ENCODE peak calls at places on chromosomes 16 and 17, in five cellular contexts. W, F, I, J and D are unnamed samples. For H3K9me3 and H3K4me1, the result is how much of the 10 kb centered on the place peaks cover.

GRCh38 chr16:73060948-73061495 is 13.1 kb upstream of the ZFHX3 start:
- DNase-seq in F (peak), I (no peak), J (no peak), W (no peak), D (no peak)

GRCh38 chr16:29815032-29815721 is 775 bp upstream of the PAGR1 start:
- DNase-seq in F (peak), W (no peak), I (peak), J (peak), D (no peak)

GRCh38 chr17:74919440-74920305 is 3.4 kb downstream of the USH1G start:
- DNase-seq in J (no peak), W (no peak), I (no peak), F (no peak), D (no peak)

GRCh38 chr17:14152726-14153125 is 83.4 kb downstream of the COX10 start:
- DNase-seq in F (no peak), W (no peak), J (no peak), I (no peak), D (no peak)

GRCh38 chr16:28610595-28611270 is 889 bp upstream of the SULT1A1 start:
- DNase-seq in I (peak), J (no peak), W (no peak), F (peak), D (no peak)

GRCh38 chr17:82331345-82331939 is 2.1 kb downstream of the SECTM1 start:
- DNase-seq in J (no peak), W (no peak), F (no peak), I (no peak), D (no peak)

GRCh38 chr17:63998721-63999679 is 849 bp downstream of the PRR29 start:
- DNase-seq in W (peak), I (peak), J (no peak), F (peak), D (peak)

GRCh38 chr16:23369416-23369815 is 67.3 kb downstream of the SCNN1B start:
- DNase-seq in I (no peak), J (no peak), F (no peak), W (no peak), D (no peak)

GRCh38 chr16:11300560-11300892 is 19.4 kb upstream of the PRM1 start:
- DNase-seq in I (no peak), J (no peak), W (no peak), F (no peak), D (no peak)

GRCh38 chr17:49809056-49809455 is 20.6 kb downstream of the KAT7 start:
- DNase-seq in I (no peak), W (no peak), F (no peak), J (no peak), D (no peak)

GRCh38 chr17:80361495-80362220 is 53.3 kb upstream of the ENDOV start:
- DNase-seq in F (no peak), I (peak), W (no peak), J (no peak), D (no peak)

GRCh38 chr16:63461248-63461841 is 1425.1 kb upstream of the CDH8 start:
- DNase-seq in J (no peak), F (peak), I (no peak), W (no peak), D (no peak)

GRCh38 chr16:89484923-89485679 is 5.3 kb downstream of the ANKRD11 start:
- DNase-seq in I (no peak), W (no peak), J (no peak), F (no peak), D (no peak)

GRCh38 chr16:73015612-73016487 is 32.1 kb downstream of the ZFHX3 start:
- DNase-seq in W (peak), F (peak), I (no peak), J (no peak), D (peak)

GRCh38 chr17:29760279-29760721 is 137.6 kb upstream of the CORO6 start:
- DNase-seq in W (no peak), I (no peak), J (peak), F (no peak), D (no peak)

GRCh38 chr17:7352910-7353635 is 1.1 kb downstream of the KCTD11 start:
- DNase-seq in F (no peak), J (no peak), W (no peak), I (no peak), D (no peak)

DNA sequence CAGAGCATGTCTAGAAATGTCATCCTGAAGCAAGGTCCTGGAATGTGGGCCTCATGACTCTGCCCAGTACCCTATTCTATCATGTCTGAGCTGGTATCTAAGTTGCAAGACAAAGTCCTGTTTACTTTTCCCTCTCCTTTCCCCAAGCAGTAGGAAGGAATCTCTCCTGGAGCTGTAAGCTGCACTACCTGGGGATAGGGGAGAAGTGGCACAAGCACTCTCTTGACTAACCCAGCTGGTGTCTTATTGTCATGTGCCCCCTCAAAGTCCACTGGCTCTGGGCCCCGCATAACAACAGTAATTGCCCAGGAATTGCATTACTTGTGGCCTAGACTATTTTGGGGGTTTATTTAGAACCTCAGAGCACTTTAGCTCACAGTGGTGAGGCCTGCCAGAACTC is 1366.3 kb upstream of the GOT2 start:
- DNase-seq in J (no peak), I (no peak), F (no peak), W (no peak), D (no peak)
- H3K9me3 ChIP-seq in J (under half), I (under half), F (under half), W (under half), D (under half)

GRCh38 chr17:17724991-17725852 is 44.0 kb downstream of the RAI1 start:
- DNase-seq in I (no peak), J (no peak), F (peak), W (no peak), D (no peak)
- H3K4me1 ChIP-seq in I (half or more), J (under half), F (under half), W (under half), D (under half)

DNA sequence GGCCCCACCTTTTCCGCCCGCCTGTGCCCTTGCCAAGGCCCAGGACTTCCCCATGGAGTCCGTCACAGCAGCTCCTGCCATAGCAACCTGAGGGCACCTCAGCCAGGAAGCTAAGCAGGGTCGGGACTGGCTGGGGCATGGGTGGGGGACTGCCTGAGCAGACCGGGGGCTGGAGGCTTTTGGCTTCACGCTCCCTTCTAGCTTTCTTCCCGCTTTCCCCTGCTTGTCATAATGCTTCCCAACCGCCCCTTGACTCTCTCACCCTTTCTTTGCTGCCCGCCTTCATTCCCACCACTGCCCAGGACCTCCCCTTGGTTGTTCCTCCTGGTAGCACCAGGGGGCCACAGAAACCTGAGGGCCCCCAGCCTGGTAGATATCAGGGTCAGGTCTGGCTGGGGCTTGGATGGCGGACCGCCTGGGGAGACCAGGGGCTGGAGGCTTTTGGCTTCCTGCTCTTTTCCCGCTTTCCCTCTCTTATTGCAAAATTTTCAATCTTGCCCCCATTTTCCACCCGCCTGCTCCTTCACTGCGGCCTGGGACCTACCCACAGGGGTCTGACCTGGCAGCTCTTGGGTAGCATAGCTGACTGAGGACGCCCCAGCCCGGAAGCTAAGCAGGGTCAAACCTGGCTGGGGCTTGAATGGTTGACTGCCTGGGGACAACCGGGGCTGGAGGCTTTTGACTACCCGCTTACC is 2287.7 kb downstream of the TP53TG3F start:
- DNase-seq in F (peak), W (no peak), J (no peak), I (no peak), D (no peak)
- H3K9me3 ChIP-seq in F (under half), W (under half), J (under half), I (half or more), D (under half)

DNA sequence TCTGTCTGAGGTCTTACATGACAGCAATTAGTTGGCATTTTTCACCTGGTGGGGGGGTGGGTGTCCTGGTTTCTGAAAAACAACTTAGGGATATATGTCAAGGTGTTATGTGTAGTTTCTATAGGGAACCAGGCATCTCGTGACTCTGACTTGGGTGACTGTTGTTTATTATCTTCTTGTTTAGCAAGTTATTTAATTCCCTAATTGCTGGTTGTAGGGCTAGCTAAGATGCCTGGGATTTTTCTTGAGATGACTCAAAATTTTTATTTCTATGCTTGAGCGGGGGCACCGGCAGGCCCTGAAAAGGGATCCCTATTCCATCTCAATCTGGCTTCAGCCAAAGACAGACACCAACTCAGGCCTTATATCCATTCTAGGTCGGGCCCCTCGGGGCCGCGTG is 3.2 kb downstream of the DPH1 start:
- DNase-seq in W (no peak), I (no peak), F (no peak), J (no peak), D (no peak)
- H3K4me1 ChIP-seq in W (under half), I (half or more), F (under half), J (under half), D (under half)

GRCh38 chr16:35410438-35410837 is 1951.0 kb downstream of the TP53TG3F start:
- DNase-seq in J (no peak), I (no peak), F (no peak), W (no peak), D (no peak)

GRCh38 chr16:35411156-35411555 is 1951.7 kb downstream of the TP53TG3F start:
- DNase-seq in I (no peak), F (no peak), W (no peak), J (no peak), D (no peak)

GRCh38 chr16:35414563-35414962 is 1955.2 kb downstream of the TP53TG3F start:
- DNase-seq in J (no peak), F (no peak), W (no peak), I (no peak), D (no peak)

GRCh38 chr16:35409503-35409902 is 1950.1 kb downstream of the TP53TG3F start:
- DNase-seq in I (no peak), J (no peak), F (no peak), W (no peak), D (no peak)

GRCh38 chr16:35414139-35414538 is 1954.7 kb downstream of the TP53TG3F start:
- DNase-seq in I (no peak), F (no peak), W (no peak), J (no peak), D (no peak)
- H3K9me3 ChIP-seq in I (half or more), F (under half), W (under half), J (under half), D (under half)